ENCODE peak calls at places on chromosomes 1 and 21, in seven cellular contexts. One of them, this sample, is unnamed.
A peak's percentile ranks its signal among the peaks of the same experiment; 100 is the strongest.

GRCh38 chr1:46521417-46521816 is 30.0 kb downstream of the KNCN start:
- DNase-seq in colonic mucosa: no peak
- DNase-seq in aorta: no peak
- DNase-seq in stomach: no peak
- DNase-seq in lung: no peak
- DNase-seq in naive thymus-derived CD4-positive, alpha-beta T cell: no peak
- DNase-seq in OCI-LY7: no peak
- DNase-seq in this sample: no peak

GRCh38 chr21:40622531-40622930 is 224.4 kb downstream of the DSCAM start:
- DNase-seq in colonic mucosa: no peak
- DNase-seq in aorta: no peak
- DNase-seq in stomach: no peak
- DNase-seq in lung: no peak
- DNase-seq in naive thymus-derived CD4-positive, alpha-beta T cell: no peak
- DNase-seq in OCI-LY7: no peak
- DNase-seq in this sample: no peak

GRCh38 chr1:91556556-91556955 is 55.9 kb downstream of the CDC7 start:
- DNase-seq in colonic mucosa: no peak
- DNase-seq in aorta: no peak
- DNase-seq in stomach: no peak
- DNase-seq in lung: no peak
- DNase-seq in naive thymus-derived CD4-positive, alpha-beta T cell: no peak
- DNase-seq in OCI-LY7: no peak
- DNase-seq in this sample: no peak

GRCh38 chr1:121558514-121558913 is 373.7 kb downstream of the SRGAP2C start:
- DNase-seq in colonic mucosa: no peak
- DNase-seq in aorta: no peak
- DNase-seq in stomach: no peak
- DNase-seq in lung: no peak
- DNase-seq in naive thymus-derived CD4-positive, alpha-beta T cell: no peak
- DNase-seq in OCI-LY7: no peak
- DNase-seq in this sample: no peak

GRCh38 chr1:215891673-215892072 is 324.6 kb downstream of the KCTD3 start:
- DNase-seq in colonic mucosa: no peak
- DNase-seq in aorta: no peak
- DNase-seq in stomach: no peak
- DNase-seq in lung: no peak
- DNase-seq in naive thymus-derived CD4-positive, alpha-beta T cell: no peak
- DNase-seq in OCI-LY7: no peak
- DNase-seq in this sample: no peak

GRCh38 chr1:21932127-21932526 is 5.0 kb downstream of the HSPG2 start:
- DNase-seq in colonic mucosa: no peak
- DNase-seq in aorta: peak; percentile 58
- DNase-seq in stomach: no peak
- DNase-seq in lung: no peak
- DNase-seq in naive thymus-derived CD4-positive, alpha-beta T cell: no peak
- DNase-seq in OCI-LY7: no peak
- DNase-seq in this sample: peak; percentile 93

GRCh38 chr1:11196945-11197344 is 7.8 kb downstream of the ANGPTL7 start:
- DNase-seq in colonic mucosa: no peak
- DNase-seq in aorta: no peak
- DNase-seq in stomach: no peak
- DNase-seq in lung: no peak
- DNase-seq in naive thymus-derived CD4-positive, alpha-beta T cell: no peak
- DNase-seq in OCI-LY7: no peak
- DNase-seq in this sample: no peak

GRCh38 chr1:234778215-234779159 is 168.5 kb upstream of the IRF2BP2 start:
- DNase-seq in colonic mucosa: no peak
- DNase-seq in aorta: peak; percentile 58
- DNase-seq in stomach: no peak
- DNase-seq in lung: peak; percentile 46
- DNase-seq in naive thymus-derived CD4-positive, alpha-beta T cell: no peak
- DNase-seq in OCI-LY7: no peak
- DNase-seq in this sample: peak; percentile 68

GRCh38 chr1:220060876-220061275 is 14.6 kb upstream of the EPRS1 start:
- DNase-seq in colonic mucosa: no peak
- DNase-seq in aorta: no peak
- DNase-seq in stomach: no peak
- DNase-seq in lung: no peak
- DNase-seq in naive thymus-derived CD4-positive, alpha-beta T cell: no peak
- DNase-seq in OCI-LY7: no peak
- DNase-seq in this sample: no peak

GRCh38 chr1:220056374-220056773 is 10.1 kb upstream of the EPRS1 start:
- DNase-seq in colonic mucosa: no peak
- DNase-seq in aorta: no peak
- DNase-seq in stomach: no peak
- DNase-seq in lung: no peak
- DNase-seq in naive thymus-derived CD4-positive, alpha-beta T cell: no peak
- DNase-seq in OCI-LY7: no peak
- DNase-seq in this sample: no peak
- H3K27ac ChIP-seq in colonic mucosa: no peak overlapping the region
- H3K27ac ChIP-seq in aorta: no peak overlapping the region
- H3K27ac ChIP-seq in stomach: no peak overlapping the region
- H3K27ac ChIP-seq in lung: no peak overlapping the region
- H3K27ac ChIP-seq in naive thymus-derived CD4-positive, alpha-beta T cell: no peak overlapping the region
- H3K27ac ChIP-seq in OCI-LY7: no peak overlapping the region
- H3K27ac ChIP-seq in this sample: no peak overlapping the region

GRCh38 chr1:19644422-19644760 is 280 bp downstream of the NBL1 start:
- DNase-seq in colonic mucosa: no peak
- DNase-seq in aorta: no peak
- DNase-seq in stomach: no peak
- DNase-seq in lung: no peak
- DNase-seq in naive thymus-derived CD4-positive, alpha-beta T cell: no peak
- DNase-seq in OCI-LY7: no peak
- DNase-seq in this sample: no peak

GRCh38 chr1:19643602-19644419 is at the start of gene NBL1:
- DNase-seq in colonic mucosa: peak; percentile 82
- DNase-seq in aorta: peak; percentile 86
- DNase-seq in stomach: peak; percentile 68
- DNase-seq in lung: no peak
- DNase-seq in naive thymus-derived CD4-positive, alpha-beta T cell: peak; percentile 75
- DNase-seq in OCI-LY7: no peak
- DNase-seq in this sample: peak; percentile 89

GRCh38 chr1:19646366-19646765 is 2.3 kb downstream of the NBL1 start:
- DNase-seq in colonic mucosa: peak; percentile 91
- DNase-seq in aorta: peak; percentile 58
- DNase-seq in stomach: peak; percentile 68
- DNase-seq in lung: no peak
- DNase-seq in naive thymus-derived CD4-positive, alpha-beta T cell: no peak
- DNase-seq in OCI-LY7: no peak
- DNase-seq in this sample: no peak

GRCh38 chr1:19645544-19646252 is 1.6 kb downstream of the NBL1 start:
- DNase-seq in colonic mucosa: peak; percentile 48
- DNase-seq in aorta: peak; percentile 52
- DNase-seq in stomach: no peak
- DNase-seq in lung: no peak
- DNase-seq in naive thymus-derived CD4-positive, alpha-beta T cell: no peak
- DNase-seq in OCI-LY7: no peak
- DNase-seq in this sample: no peak

GRCh38 chr1:19644761-19645543 is 841 bp downstream of the NBL1 start:
- DNase-seq in colonic mucosa: peak; percentile 60
- DNase-seq in aorta: peak; percentile 60
- DNase-seq in stomach: peak; percentile 42
- DNase-seq in lung: no peak
- DNase-seq in naive thymus-derived CD4-positive, alpha-beta T cell: peak; percentile 50
- DNase-seq in OCI-LY7: no peak
- DNase-seq in this sample: no peak
- H3K27ac ChIP-seq in colonic mucosa: peak overlapping the region; percentile 86
- H3K27ac ChIP-seq in aorta: peak overlapping the region; percentile 22
- H3K27ac ChIP-seq in stomach: peak overlapping the region; percentile 89
- H3K27ac ChIP-seq in lung: peak overlapping the region; percentile 91
- H3K27ac ChIP-seq in naive thymus-derived CD4-positive, alpha-beta T cell: peak overlapping the region; percentile 46
- H3K27ac ChIP-seq in OCI-LY7: no peak overlapping the region
- H3K27ac ChIP-seq in this sample: peak overlapping the region; percentile 89

DNA sequence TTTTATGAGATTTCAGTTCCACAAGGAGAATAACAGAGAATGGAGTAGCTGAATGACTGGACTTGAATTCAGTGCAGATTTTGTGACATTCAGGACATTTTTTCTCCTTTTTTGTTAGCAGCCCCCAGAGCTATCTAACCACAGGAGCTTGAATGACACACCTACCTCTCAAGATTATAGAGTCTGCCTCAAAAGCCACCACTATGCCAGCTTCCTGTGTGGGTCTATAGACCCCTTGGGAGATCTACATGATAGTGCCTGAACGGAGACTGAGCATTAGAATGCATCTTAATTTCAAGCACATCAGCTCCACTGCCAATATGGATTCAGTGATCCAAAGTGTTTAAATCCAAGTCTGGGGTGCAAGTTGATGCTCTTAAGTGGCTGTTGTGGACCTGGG is 74.4 kb upstream of the ZNF648 start:
- DNase-seq in colonic mucosa: no peak
- DNase-seq in aorta: no peak
- DNase-seq in stomach: no peak
- DNase-seq in lung: no peak
- DNase-seq in naive thymus-derived CD4-positive, alpha-beta T cell: no peak
- DNase-seq in OCI-LY7: no peak
- DNase-seq in this sample: no peak
- H3K27ac ChIP-seq in colonic mucosa: no peak overlapping the region
- H3K27ac ChIP-seq in aorta: no peak overlapping the region
- H3K27ac ChIP-seq in stomach: no peak overlapping the region
- H3K27ac ChIP-seq in lung: no peak overlapping the region
- H3K27ac ChIP-seq in naive thymus-derived CD4-positive, alpha-beta T cell: no peak overlapping the region
- H3K27ac ChIP-seq in OCI-LY7: no peak overlapping the region
- H3K27ac ChIP-seq in this sample: no peak overlapping the region

DNA sequence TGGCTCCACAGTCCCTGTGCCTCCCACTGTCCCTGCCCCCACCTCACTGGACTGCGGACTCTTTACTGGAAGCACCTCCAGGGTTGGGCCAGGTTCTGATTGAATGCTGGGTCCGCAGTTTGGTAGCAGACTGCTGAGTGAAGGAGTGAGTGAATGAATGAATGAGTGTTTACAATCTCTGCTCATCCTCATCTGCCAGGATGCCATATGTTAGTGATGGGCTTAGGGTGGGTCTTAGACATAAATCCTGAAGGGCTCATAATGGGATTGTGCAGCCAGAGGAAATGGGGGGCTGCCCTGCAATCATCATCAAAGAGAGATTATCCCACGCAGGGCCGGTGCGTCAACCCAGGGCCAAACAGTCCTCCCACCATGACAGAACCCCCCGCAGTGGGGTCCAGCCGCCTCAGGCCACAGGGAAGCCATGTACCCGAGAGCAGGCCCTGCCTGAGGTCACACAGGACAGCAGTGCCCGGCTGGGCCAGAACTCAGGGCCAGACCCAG is 26.1 kb downstream of the SLC1A7 start:
- DNase-seq in colonic mucosa: no peak
- DNase-seq in aorta: no peak
- DNase-seq in stomach: no peak
- DNase-seq in lung: no peak
- DNase-seq in naive thymus-derived CD4-positive, alpha-beta T cell: no peak
- DNase-seq in OCI-LY7: no peak
- DNase-seq in this sample: no peak
- H3K27ac ChIP-seq in colonic mucosa: no peak overlapping the region
- H3K27ac ChIP-seq in aorta: no peak overlapping the region
- H3K27ac ChIP-seq in stomach: no peak overlapping the region
- H3K27ac ChIP-seq in lung: peak overlapping the region; percentile 26
- H3K27ac ChIP-seq in naive thymus-derived CD4-positive, alpha-beta T cell: no peak overlapping the region
- H3K27ac ChIP-seq in OCI-LY7: no peak overlapping the region
- H3K27ac ChIP-seq in this sample: peak overlapping the region; percentile 60

DNA sequence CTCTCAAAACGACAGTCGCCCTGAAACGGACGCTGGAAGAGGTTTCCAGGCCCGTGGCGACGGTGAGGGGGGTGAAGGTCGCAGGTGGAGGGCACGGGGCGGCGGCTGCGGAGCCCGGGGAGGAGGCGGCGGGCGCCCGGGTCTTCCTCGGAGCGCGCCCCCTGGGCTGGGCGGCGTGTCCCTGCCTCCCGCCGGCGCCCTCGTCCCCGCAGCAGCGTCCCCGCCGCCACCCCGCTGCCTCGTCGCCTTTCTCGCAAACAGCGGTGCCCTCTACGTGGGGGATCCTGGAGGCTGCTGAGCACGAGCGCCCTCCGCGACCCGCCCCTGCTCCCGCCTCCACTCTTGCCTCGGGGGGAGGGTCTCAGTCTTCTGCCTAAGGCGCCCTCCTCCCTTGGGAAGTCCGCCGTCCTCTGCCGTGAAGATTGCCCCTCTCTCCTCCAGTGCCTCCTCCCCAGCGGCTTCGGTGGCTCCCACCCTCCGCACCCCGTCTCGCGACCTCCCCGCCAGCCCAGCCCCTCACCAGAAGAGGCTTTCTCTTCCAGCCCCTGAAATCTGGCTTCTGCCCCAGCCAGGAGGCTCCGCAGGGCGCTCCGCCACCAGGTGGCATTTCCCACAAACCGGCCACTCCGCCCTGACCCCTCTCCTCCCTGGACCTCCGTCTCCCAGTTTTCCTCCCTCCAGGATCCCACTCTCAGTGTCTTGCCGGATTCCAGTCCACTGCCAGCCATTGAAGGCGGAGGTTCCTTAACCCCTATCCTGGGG is 227.4 kb downstream of the SDCCAG8 start:
- DNase-seq in colonic mucosa: no peak
- DNase-seq in aorta: no peak
- DNase-seq in stomach: no peak
- DNase-seq in lung: no peak
- DNase-seq in naive thymus-derived CD4-positive, alpha-beta T cell: peak; percentile 8
- DNase-seq in OCI-LY7: no peak
- DNase-seq in this sample: no peak
- H3K27ac ChIP-seq in colonic mucosa: no peak overlapping the region
- H3K27ac ChIP-seq in aorta: no peak overlapping the region
- H3K27ac ChIP-seq in stomach: no peak overlapping the region
- H3K27ac ChIP-seq in lung: no peak overlapping the region
- H3K27ac ChIP-seq in naive thymus-derived CD4-positive, alpha-beta T cell: no peak overlapping the region
- H3K27ac ChIP-seq in OCI-LY7: no peak overlapping the region
- H3K27ac ChIP-seq in this sample: no peak overlapping the region

DNA sequence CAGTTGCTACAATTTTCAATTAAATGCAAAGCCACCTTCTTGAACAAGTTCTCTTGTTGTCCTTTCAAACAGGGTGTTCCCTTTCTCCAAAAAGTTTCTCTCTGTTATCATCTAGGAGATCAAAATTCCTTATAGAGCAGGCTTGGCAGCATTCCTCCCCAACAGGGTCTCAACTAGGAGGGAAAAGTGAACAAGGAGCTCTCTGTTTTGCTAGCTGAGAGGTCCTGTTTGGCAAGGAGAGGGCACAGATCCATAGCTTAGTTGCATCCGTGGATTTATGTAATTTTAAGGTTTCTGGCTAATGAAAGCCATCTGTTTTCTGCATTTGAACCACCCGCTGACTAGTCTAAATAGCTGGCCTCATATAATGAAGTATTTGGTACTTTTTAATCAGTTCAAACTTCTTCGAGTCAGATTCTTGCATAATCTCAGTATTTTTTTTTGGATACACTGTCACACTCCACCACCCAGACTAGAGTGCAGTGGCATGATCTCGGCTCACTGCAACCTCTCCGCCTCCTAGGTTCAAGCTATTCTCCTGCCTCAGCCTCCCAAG is 54.0 kb downstream of the APP start:
- DNase-seq in colonic mucosa: no peak
- DNase-seq in aorta: no peak
- DNase-seq in stomach: no peak
- DNase-seq in lung: no peak
- DNase-seq in naive thymus-derived CD4-positive, alpha-beta T cell: no peak
- DNase-seq in OCI-LY7: no peak
- DNase-seq in this sample: no peak
- H3K27ac ChIP-seq in colonic mucosa: no peak overlapping the region
- H3K27ac ChIP-seq in aorta: no peak overlapping the region
- H3K27ac ChIP-seq in stomach: peak overlapping the region; percentile 26
- H3K27ac ChIP-seq in lung: no peak overlapping the region
- H3K27ac ChIP-seq in naive thymus-derived CD4-positive, alpha-beta T cell: no peak overlapping the region
- H3K27ac ChIP-seq in OCI-LY7: no peak overlapping the region
- H3K27ac ChIP-seq in this sample: no peak overlapping the region